ENCODE peak calls at places on chromosomes 6 and 20, in four cellular contexts. G, F, Z and H are unnamed samples.

GRCh38 chr6:24761193-24761835 is 13.4 kb upstream of the GMNN start:
- DNase-seq in G (no peak), F (no peak), Z (no peak), H (no peak)

GRCh38 chr20:39800111-39800510 is 838.0 kb downstream of the DHX35 start:
- DNase-seq in G (no peak), F (peak), Z (peak), H (peak)

GRCh38 chr20:37638527-37638926 is 55.3 kb upstream of the CTNNBL1 start:
- DNase-seq in G (no peak), F (no peak), Z (no peak), H (no peak)

GRCh38 chr6:44054635-44055559 is 72.4 kb downstream of the MRPL14 start:
- DNase-seq in G (no peak), F (peak), Z (peak), H (peak)

GRCh38 chr6:108622601-108623335 is 62.1 kb downstream of the FOXO3 start:
- DNase-seq in G (no peak), F (peak), Z (peak), H (peak)

GRCh38 chr20:22652685-22653568 is 68.6 kb upstream of the FOXA2 start:
- DNase-seq in G (no peak), F (no peak), Z (no peak), H (peak)

GRCh38 chr6:40187654-40188053 is 253.4 kb upstream of the MOCS1 start:
- DNase-seq in G (no peak), F (no peak), Z (no peak), H (no peak)

GRCh38 chr6:130613176-130613575 is 214.0 kb upstream of the SMLR1 start:
- DNase-seq in G (no peak), F (no peak), Z (no peak), H (no peak)

GRCh38 chr6:2875840-2876207 is 27.3 kb downstream of the SERPINB9 start:
- DNase-seq in G (peak), F (no peak), Z (peak), H (peak)

GRCh38 chr6:33207569-33208088 is 671 bp upstream of the RING1 start:
- DNase-seq in G (no peak), F (no peak), Z (peak), H (peak)

GRCh38 chr6:6975395-6976111 is 132.2 kb upstream of the RREB1 start:
- DNase-seq in G (no peak), F (no peak), Z (no peak), H (no peak)

GRCh38 chr6:56663344-56663743 is 20.7 kb upstream of the DST start:
- DNase-seq in G (no peak), F (no peak), Z (no peak), H (peak)

GRCh38 chr20:25574411-25574810 is 10.9 kb downstream of the NINL start:
- DNase-seq in G (no peak), F (no peak), Z (peak), H (peak)

GRCh38 chr6:7267521-7268091 is 45.4 kb downstream of the SSR1 start:
- DNase-seq in G (no peak), F (peak), Z (peak), H (peak)

GRCh38 chr20:62459488-62459887 is 16.3 kb downstream of the GATA5 start:
- DNase-seq in G (no peak), F (no peak), Z (no peak), H (no peak)

GRCh38 chr6:90179190-90180169 is 117.2 kb downstream of the BACH2 start:
- DNase-seq in G (no peak), F (no peak), Z (peak), H (peak)

GRCh38 chr6:140441256-140441655 is 1066.8 kb upstream of the CITED2 start:
- DNase-seq in G (no peak), F (no peak), Z (peak), H (peak)

GRCh38 chr20:57613481-57613921 is 6.7 kb downstream of the ZBP1 start:
- DNase-seq in G (no peak), F (no peak), Z (no peak), H (no peak)

GRCh38 chr6:111211411-111212030 is 124.2 kb downstream of the SLC16A10 start:
- DNase-seq in G (no peak), F (no peak), Z (no peak), H (no peak)

GRCh38 chr6:52333840-52334200 is 28.1 kb upstream of the PAQR8 start:
- DNase-seq in G (no peak), F (no peak), Z (no peak), H (no peak)

GRCh38 chr6:41039060-41039998 is at the start of gene UNC5CL:
- DNase-seq in G (peak), F (no peak), Z (peak), H (peak)

GRCh38 chr6:72589096-72589495 is 32.8 kb upstream of the KCNQ5 start:
- DNase-seq in G (no peak), F (no peak), Z (peak), H (no peak)

GRCh38 chr6:1390071-1390804 is 862 bp downstream of the FOXF2 start:
- DNase-seq in G (no peak), F (peak), Z (peak), H (peak)

GRCh38 chr6:16436550-16436949 is 198.2 kb downstream of the GMPR start:
- DNase-seq in G (no peak), F (no peak), Z (no peak), H (no peak)

GRCh38 chr6:79630883-79631799 is at the start of gene SH3BGRL2:
- DNase-seq in G (no peak), F (no peak), Z (peak), H (peak)

GRCh38 chr6:34557228-34557627 is 1.1 kb upstream of the SPDEF start:
- DNase-seq in G (no peak), F (no peak), Z (no peak), H (no peak)

GRCh38 chr6:93896081-93896480 is 476.7 kb upstream of the EPHA7 start:
- DNase-seq in G (no peak), F (no peak), Z (no peak), H (no peak)

GRCh38 chr6:105331927-105332326 is 71.0 kb downstream of the PREP start:
- DNase-seq in G (no peak), F (no peak), Z (no peak), H (no peak)

GRCh38 chr20:43740642-43741041 is 13.8 kb upstream of the GTSF1L start:
- DNase-seq in G (no peak), F (no peak), Z (no peak), H (no peak)

GRCh38 chr6:53811082-53811481 is 16.3 kb downstream of the LRRC1 start:
- DNase-seq in G (no peak), F (no peak), Z (no peak), H (peak)

GRCh38 chr6:106125925-106126435 is 39.8 kb downstream of the PRDM1 start:
- DNase-seq in G (peak), F (no peak), Z (no peak), H (peak)

GRCh38 chr6:149284904-149285303 is 32.6 kb upstream of the TAB2 start:
- DNase-seq in G (no peak), F (no peak), Z (no peak), H (no peak)

GRCh38 chr20:46558511-46558959 is 8.1 kb upstream of the OCSTAMP start:
- DNase-seq in G (no peak), F (peak), Z (peak), H (peak)

GRCh38 chr20:53050338-53050737 is 78.2 kb downstream of the TSHZ2 start:
- DNase-seq in G (no peak), F (no peak), Z (no peak), H (peak)

GRCh38 chr6:157570752-157571151 is 189.8 kb downstream of the ZDHHC14 start:
- DNase-seq in G (no peak), F (no peak), Z (no peak), H (no peak)

GRCh38 chr6:160950507-160950906 is 41.1 kb upstream of the MAP3K4 start:
- DNase-seq in G (no peak), F (no peak), Z (peak), H (peak)

GRCh38 chr6:104118274-104118673 is 741.4 kb downstream of the HACE1 start:
- DNase-seq in G (no peak), F (no peak), Z (peak), H (peak)

GRCh38 chr6:105137388-105137787 is 42.4 kb downstream of the POPDC3 start:
- DNase-seq in G (no peak), F (no peak), Z (peak), H (peak)

GRCh38 chr6:41577865-41578713 is 31.9 kb downstream of the FOXP4 start:
- DNase-seq in G (no peak), F (no peak), Z (peak), H (peak)

GRCh38 chr20:35325385-35325784 is 33.2 kb upstream of the FAM83C start:
- DNase-seq in G (no peak), F (no peak), Z (no peak), H (no peak)